ENCODE peak calls at places on chromosomes 3 and 15, in seven cellular contexts. One of them, this sample, is unnamed.

GRCh38 chr3:195806211-195806915 is 5.4 kb downstream of the MUC4 start:
- DNase-seq in IMR-90: no peak
- DNase-seq in mesenchymal stem cell: no peak
- DNase-seq in H9: peak; percentile 92
- DNase-seq in neuronal stem cell: peak; percentile 27
- DNase-seq in trophoblast cell: no peak
- DNase-seq in H1: no peak
- DNase-seq in this sample: peak; percentile 85

GRCh38 chr15:101057841-101058407 is 138.8 kb downstream of the LRRK1 start:
- DNase-seq in neuronal stem cell: no peak
- DNase-seq in IMR-90: no peak
- DNase-seq in trophoblast cell: no peak
- DNase-seq in H9: peak; percentile 20
- DNase-seq in H1: peak; percentile 23
- DNase-seq in mesenchymal stem cell: no peak
- DNase-seq in this sample: no peak

GRCh38 chr3:108225221-108225620 is 3.0 kb upstream of the IFT57 start:
- DNase-seq in neuronal stem cell: peak; percentile 44
- DNase-seq in H9: no peak
- DNase-seq in IMR-90: no peak
- DNase-seq in H1: no peak
- DNase-seq in mesenchymal stem cell: no peak
- DNase-seq in trophoblast cell: no peak
- DNase-seq in this sample: no peak

GRCh38 chr3:131907809-131908208 is 127.0 kb downstream of the CPNE4 start:
- DNase-seq in H9: no peak
- DNase-seq in H1: no peak
- DNase-seq in neuronal stem cell: no peak
- DNase-seq in trophoblast cell: no peak
- DNase-seq in IMR-90: no peak
- DNase-seq in mesenchymal stem cell: no peak
- DNase-seq in this sample: no peak

GRCh38 chr3:49723631-49724551 is at the start of gene GMPPB:
- DNase-seq in trophoblast cell: peak; percentile 99
- DNase-seq in H1: peak; percentile 97
- DNase-seq in IMR-90: peak; percentile 95
- DNase-seq in neuronal stem cell: peak; percentile 94
- DNase-seq in mesenchymal stem cell: peak; percentile 98
- DNase-seq in H9: peak; percentile 98
- DNase-seq in this sample: peak; percentile 99

GRCh38 chr3:5021571-5022092 is 42.4 kb downstream of the BHLHE40 start:
- DNase-seq in neuronal stem cell: no peak
- DNase-seq in mesenchymal stem cell: peak; percentile 80
- DNase-seq in trophoblast cell: peak; percentile 88
- DNase-seq in H1: no peak
- DNase-seq in H9: no peak
- DNase-seq in IMR-90: peak; percentile 83
- DNase-seq in this sample: no peak

GRCh38 chr3:157155591-157155990 is 4.4 kb downstream of the CCNL1 start:
- DNase-seq in IMR-90: no peak
- DNase-seq in H1: no peak
- DNase-seq in trophoblast cell: no peak
- DNase-seq in mesenchymal stem cell: peak; percentile 18
- DNase-seq in neuronal stem cell: no peak
- DNase-seq in H9: no peak
- DNase-seq in this sample: no peak

GRCh38 chr3:130463221-130463620 is 53.8 kb upstream of the COL6A6 start:
- DNase-seq in neuronal stem cell: no peak
- DNase-seq in mesenchymal stem cell: no peak
- DNase-seq in H9: no peak
- DNase-seq in IMR-90: no peak
- DNase-seq in trophoblast cell: no peak
- DNase-seq in H1: no peak
- DNase-seq in this sample: no peak

GRCh38 chr3:181326637-181327223 is 337.2 kb upstream of the DNAJC19 start:
- DNase-seq in neuronal stem cell: peak; percentile 18
- DNase-seq in IMR-90: no peak
- DNase-seq in H1: no peak
- DNase-seq in H9: no peak
- DNase-seq in trophoblast cell: peak; percentile 57
- DNase-seq in mesenchymal stem cell: no peak
- DNase-seq in this sample: peak; percentile 47

GRCh38 chr3:21256932-21257331 is 494.1 kb downstream of the ZNF385D start:
- DNase-seq in H1: no peak
- DNase-seq in trophoblast cell: no peak
- DNase-seq in mesenchymal stem cell: no peak
- DNase-seq in IMR-90: no peak
- DNase-seq in neuronal stem cell: no peak
- DNase-seq in H9: no peak
- DNase-seq in this sample: no peak

GRCh38 chr3:12992629-12993021 is 80.6 kb downstream of the IQSEC1 start:
- DNase-seq in IMR-90: no peak
- DNase-seq in neuronal stem cell: no peak
- DNase-seq in H1: no peak
- DNase-seq in trophoblast cell: peak; percentile 39
- DNase-seq in mesenchymal stem cell: no peak
- DNase-seq in H9: no peak
- DNase-seq in this sample: no peak

DNA sequence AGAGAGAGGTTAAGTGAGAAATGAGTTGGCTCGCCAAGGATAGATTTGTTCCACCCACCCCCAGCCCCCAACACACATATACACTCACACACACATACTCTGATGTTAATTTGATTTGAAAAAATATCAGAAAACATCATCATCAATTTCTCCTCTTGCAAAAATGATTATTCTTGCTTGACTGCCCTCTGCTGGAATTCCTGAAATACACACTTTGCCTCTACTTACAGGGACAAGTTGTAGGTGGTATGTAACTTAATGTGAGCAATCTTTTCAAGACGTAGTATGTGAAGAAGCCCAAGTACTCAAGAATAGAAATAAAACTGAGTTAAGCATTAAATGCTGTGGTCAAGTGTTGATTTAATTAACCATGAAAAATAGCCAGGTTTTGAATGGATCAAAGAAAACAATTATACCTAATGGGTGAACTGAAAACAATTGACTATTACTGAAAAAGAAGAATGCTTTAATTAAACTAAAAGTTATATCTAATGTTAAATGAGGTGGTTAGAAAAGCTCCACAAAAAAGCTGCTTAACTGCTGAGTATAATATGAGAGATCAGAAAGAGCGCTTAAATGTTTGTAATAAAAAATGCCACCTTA is 46.6 kb upstream of the MDFIC2 start:
- DNase-seq in mesenchymal stem cell: peak; percentile 12
- DNase-seq in H1: no peak
- DNase-seq in trophoblast cell: peak; percentile 58
- DNase-seq in H9: no peak
- DNase-seq in IMR-90: peak; percentile 40
- DNase-seq in neuronal stem cell: peak; percentile 11
- DNase-seq in this sample: peak; percentile 53
- H2AK5ac ChIP-seq in mesenchymal stem cell: no peak overlapping the region
- H2AK5ac ChIP-seq in H1: no peak overlapping the region
- H2AK5ac ChIP-seq in trophoblast cell: no peak overlapping the region
- H2AK5ac ChIP-seq in H9: no peak overlapping the region
- H2AK5ac ChIP-seq in IMR-90: no peak overlapping the region
- H2AK5ac ChIP-seq in neuronal stem cell: no peak overlapping the region
- H2AK5ac ChIP-seq in this sample: no peak overlapping the region

DNA sequence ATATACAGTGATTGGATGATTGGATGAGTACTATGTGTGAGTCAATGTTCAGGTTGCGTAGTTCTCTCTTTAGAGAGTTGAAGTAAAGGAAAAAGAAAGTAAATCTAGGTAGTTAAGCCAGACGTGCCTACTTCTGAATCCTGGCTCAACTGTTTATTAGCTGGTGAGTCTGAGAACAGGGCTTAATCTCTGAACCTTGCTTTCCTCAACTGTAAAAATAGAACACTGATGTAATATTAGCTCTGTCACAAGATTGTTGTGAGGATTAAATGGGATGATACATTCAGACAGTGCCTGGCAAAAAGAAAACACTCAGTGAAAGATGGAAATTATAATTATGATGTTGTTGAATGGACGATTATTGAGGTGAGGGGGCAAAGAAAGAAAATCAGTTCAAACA is 413.4 kb downstream of the MAGI1 start:
- DNase-seq in H9: no peak
- DNase-seq in trophoblast cell: no peak
- DNase-seq in neuronal stem cell: no peak
- DNase-seq in mesenchymal stem cell: peak; percentile 64
- DNase-seq in IMR-90: peak; percentile 25
- DNase-seq in H1: no peak
- DNase-seq in this sample: no peak
- H2AK5ac ChIP-seq in H9: no peak overlapping the region
- H2AK5ac ChIP-seq in trophoblast cell: no peak overlapping the region
- H2AK5ac ChIP-seq in neuronal stem cell: no peak overlapping the region
- H2AK5ac ChIP-seq in mesenchymal stem cell: no peak overlapping the region
- H2AK5ac ChIP-seq in IMR-90: no peak overlapping the region
- H2AK5ac ChIP-seq in H1: no peak overlapping the region
- H2AK5ac ChIP-seq in this sample: no peak overlapping the region

GRCh38 chr15:83598031-83598430 is 55.9 kb upstream of the ADAMTSL3 start:
- DNase-seq in H1: peak; percentile 8
- DNase-seq in IMR-90: no peak
- DNase-seq in H9: no peak
- DNase-seq in mesenchymal stem cell: no peak
- DNase-seq in neuronal stem cell: no peak
- DNase-seq in trophoblast cell: no peak
- DNase-seq in this sample: no peak
- H2AK5ac ChIP-seq in H1: no peak overlapping the region
- H2AK5ac ChIP-seq in IMR-90: no peak overlapping the region
- H2AK5ac ChIP-seq in H9: no peak overlapping the region
- H2AK5ac ChIP-seq in mesenchymal stem cell: no peak overlapping the region
- H2AK5ac ChIP-seq in neuronal stem cell: no peak overlapping the region
- H2AK5ac ChIP-seq in trophoblast cell: no peak overlapping the region
- H2AK5ac ChIP-seq in this sample: no peak overlapping the region

DNA sequence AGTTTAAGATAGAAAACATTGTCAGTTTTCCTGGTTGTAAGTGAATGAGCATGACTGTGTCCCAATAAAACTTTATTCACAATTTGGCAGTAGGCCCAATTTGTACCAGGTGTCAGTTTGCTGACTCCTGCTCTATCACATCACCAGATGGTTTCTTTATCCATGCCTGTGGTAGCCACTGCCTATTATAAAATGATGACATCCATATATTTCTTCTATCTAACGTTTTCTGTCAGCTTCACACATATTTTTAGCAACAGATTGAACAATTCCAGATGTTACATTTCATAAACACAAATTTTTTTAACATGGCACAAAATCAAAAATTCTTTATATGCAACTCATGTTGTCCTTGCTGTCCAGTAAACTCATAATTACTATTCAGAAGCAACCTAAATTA is 1371.6 kb downstream of the NSUN3 start:
- DNase-seq in IMR-90: no peak
- DNase-seq in trophoblast cell: no peak
- DNase-seq in neuronal stem cell: no peak
- DNase-seq in mesenchymal stem cell: no peak
- DNase-seq in H9: no peak
- DNase-seq in H1: no peak
- DNase-seq in this sample: no peak
- H2AK5ac ChIP-seq in IMR-90: no peak overlapping the region
- H2AK5ac ChIP-seq in trophoblast cell: no peak overlapping the region
- H2AK5ac ChIP-seq in neuronal stem cell: no peak overlapping the region
- H2AK5ac ChIP-seq in mesenchymal stem cell: no peak overlapping the region
- H2AK5ac ChIP-seq in H9: no peak overlapping the region
- H2AK5ac ChIP-seq in H1: no peak overlapping the region
- H2AK5ac ChIP-seq in this sample: no peak overlapping the region

GRCh38 chr15:89774492-89774891 is 1.6 kb upstream of the MESP2 start:
- DNase-seq in IMR-90: no peak
- DNase-seq in neuronal stem cell: no peak
- DNase-seq in trophoblast cell: peak; percentile 19
- DNase-seq in H1: no peak
- DNase-seq in mesenchymal stem cell: no peak
- DNase-seq in H9: no peak
- DNase-seq in this sample: no peak

GRCh38 chr15:89777073-89777820 is 1.1 kb downstream of the MESP2 start:
- DNase-seq in IMR-90: no peak
- DNase-seq in neuronal stem cell: no peak
- DNase-seq in H9: no peak
- DNase-seq in mesenchymal stem cell: no peak
- DNase-seq in trophoblast cell: no peak
- DNase-seq in H1: no peak
- DNase-seq in this sample: no peak

GRCh38 chr15:89777821-89778380 is 1.8 kb downstream of the MESP2 start:
- DNase-seq in mesenchymal stem cell: no peak
- DNase-seq in neuronal stem cell: no peak
- DNase-seq in H9: no peak
- DNase-seq in trophoblast cell: no peak
- DNase-seq in H1: no peak
- DNase-seq in IMR-90: no peak
- DNase-seq in this sample: no peak

GRCh38 chr15:89775815-89776214 is 317 bp upstream of the MESP2 start:
- DNase-seq in H1: no peak
- DNase-seq in mesenchymal stem cell: no peak
- DNase-seq in trophoblast cell: no peak
- DNase-seq in IMR-90: no peak
- DNase-seq in H9: no peak
- DNase-seq in neuronal stem cell: no peak
- DNase-seq in this sample: no peak

DNA sequence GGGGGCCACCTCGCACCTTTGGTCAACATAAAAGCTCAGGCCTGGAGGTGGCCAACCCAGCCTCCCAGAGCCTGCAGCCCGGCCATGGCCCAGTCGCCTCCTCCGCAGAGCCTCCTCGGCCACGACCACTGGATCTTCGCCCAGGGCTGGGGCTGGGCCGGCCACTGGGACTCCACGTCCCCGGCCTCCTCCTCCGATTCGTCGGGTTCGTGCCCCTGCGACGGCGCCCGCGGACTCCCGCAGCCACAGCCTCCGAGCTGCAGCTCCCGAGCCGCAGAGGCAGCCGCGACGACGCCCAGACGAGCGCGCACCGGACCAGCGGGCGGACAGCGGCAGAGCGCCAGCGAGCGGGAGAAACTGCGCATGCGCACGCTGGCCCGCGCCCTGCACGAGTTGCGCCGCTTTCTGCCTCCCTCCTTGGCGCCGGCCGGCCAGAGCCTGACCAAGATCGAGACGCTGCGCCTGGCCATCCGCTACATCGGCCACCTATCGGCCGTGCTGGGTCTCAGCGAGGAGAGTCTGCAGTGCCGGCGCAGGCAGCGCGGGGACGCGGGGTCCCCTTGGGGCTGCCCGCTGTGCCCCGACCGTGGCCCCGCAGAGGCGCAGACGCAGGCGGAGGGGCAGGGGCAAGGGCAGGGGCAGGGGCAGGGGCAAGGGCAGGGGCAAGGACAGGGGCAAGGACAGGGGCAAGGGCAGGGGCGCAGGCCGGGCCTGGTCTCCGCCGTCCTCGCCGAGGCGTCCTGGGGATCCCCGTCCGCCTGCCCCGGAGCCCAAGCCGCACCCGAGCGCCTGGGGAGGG is at the start of gene MESP2:
- DNase-seq in IMR-90: peak; percentile 65
- DNase-seq in trophoblast cell: peak; percentile 93
- DNase-seq in mesenchymal stem cell: peak; percentile 85
- DNase-seq in H1: peak; percentile 90
- DNase-seq in neuronal stem cell: peak; percentile 77
- DNase-seq in H9: peak; percentile 94
- DNase-seq in this sample: peak; percentile 93
- H2AK5ac ChIP-seq in IMR-90: peak within 1 kb of the TSS; percentile 43
- H2AK5ac ChIP-seq in trophoblast cell: no peak within 1 kb of the TSS
- H2AK5ac ChIP-seq in mesenchymal stem cell: no peak within 1 kb of the TSS
- H2AK5ac ChIP-seq in H1: no peak within 1 kb of the TSS
- H2AK5ac ChIP-seq in neuronal stem cell: peak within 1 kb of the TSS; percentile 86
- H2AK5ac ChIP-seq in H9: no peak within 1 kb of the TSS
- H2AK5ac ChIP-seq in this sample: peak within 1 kb of the TSS; percentile 6

This sample was measured in mesendoderm.